ENCODE peak calls at places on chromosomes 3 and 15, in seven cellular contexts. D is gastrocnemius medialis, B is tibial nerve, O is A549, S is sigmoid colon, K is Peyer's patch, U is upper lobe of left lung. G is an unnamed sample.

GRCh38 chr3:33439421-33440327 is 531 bp downstream of the UBP1 start:
- DNase-seq in O (peak), S (peak), D (peak), U (peak), K (peak), B (peak), G (peak)

GRCh38 chr15:36601497-36601932 is 22.1 kb downstream of the CDIN1 start:
- DNase-seq in K (no peak), D (peak), O (no peak), S (peak), B (no peak), U (no peak), G (peak)

GRCh38 chr15:65326844-65327243 is 22.4 kb downstream of the RNU5B-1 start:
- DNase-seq in O (no peak), D (no peak), B (no peak), S (no peak), K (no peak), U (no peak), G (no peak)

GRCh38 chr3:114892117-114892870 is 254.8 kb downstream of the ZBTB20 start:
- DNase-seq in S (no peak), D (peak), O (no peak), K (no peak), U (no peak), B (no peak), G (no peak)

GRCh38 chr3:107124885-107125284 is 252.4 kb upstream of the CCDC54 start:
- DNase-seq in O (no peak), S (no peak), D (no peak), U (no peak), K (no peak), B (no peak), G (peak)

GRCh38 chr3:196757876-196758739 is 18.5 kb downstream of the PAK2 start:
- DNase-seq in D (peak), U (no peak), B (no peak), S (no peak), K (no peak), O (peak), G (no peak)

GRCh38 chr3:194540268-194540937 is 53.6 kb upstream of the ATP13A3 start:
- DNase-seq in O (no peak), B (no peak), D (peak), S (no peak), U (peak), K (peak), G (no peak)

GRCh38 chr3:182212479-182213076 is 500.9 kb downstream of the SOX2 start:
- DNase-seq in O (peak), D (peak), B (no peak), U (peak), K (peak), S (no peak), G (peak)

GRCh38 chr15:98904466-98905048 is 103.0 kb downstream of the PGPEP1L start:
- DNase-seq in U (no peak), O (peak), D (no peak), B (no peak), S (peak), K (no peak), G (no peak)

GRCh38 chr15:39919740-39920509 is at the start of gene GPR176:
- DNase-seq in K (peak), S (peak), B (no peak), D (peak), U (peak), O (peak), G (peak)

GRCh38 chr3:128379768-128380167 is 86.9 kb downstream of the DNAJB8 start:
- DNase-seq in D (no peak), B (no peak), K (no peak), S (no peak), O (no peak), U (no peak), G (no peak)

GRCh38 chr15:40894689-40895308 is 549 bp downstream of the VPS18 start:
- DNase-seq in D (no peak), O (peak), S (peak), U (peak), B (no peak), K (peak), G (peak)

GRCh38 chr3:134776518-134776917 is 18.5 kb upstream of the EPHB1 start:
- DNase-seq in U (no peak), S (no peak), B (no peak), O (no peak), D (no peak), K (no peak), G (no peak)

DNA sequence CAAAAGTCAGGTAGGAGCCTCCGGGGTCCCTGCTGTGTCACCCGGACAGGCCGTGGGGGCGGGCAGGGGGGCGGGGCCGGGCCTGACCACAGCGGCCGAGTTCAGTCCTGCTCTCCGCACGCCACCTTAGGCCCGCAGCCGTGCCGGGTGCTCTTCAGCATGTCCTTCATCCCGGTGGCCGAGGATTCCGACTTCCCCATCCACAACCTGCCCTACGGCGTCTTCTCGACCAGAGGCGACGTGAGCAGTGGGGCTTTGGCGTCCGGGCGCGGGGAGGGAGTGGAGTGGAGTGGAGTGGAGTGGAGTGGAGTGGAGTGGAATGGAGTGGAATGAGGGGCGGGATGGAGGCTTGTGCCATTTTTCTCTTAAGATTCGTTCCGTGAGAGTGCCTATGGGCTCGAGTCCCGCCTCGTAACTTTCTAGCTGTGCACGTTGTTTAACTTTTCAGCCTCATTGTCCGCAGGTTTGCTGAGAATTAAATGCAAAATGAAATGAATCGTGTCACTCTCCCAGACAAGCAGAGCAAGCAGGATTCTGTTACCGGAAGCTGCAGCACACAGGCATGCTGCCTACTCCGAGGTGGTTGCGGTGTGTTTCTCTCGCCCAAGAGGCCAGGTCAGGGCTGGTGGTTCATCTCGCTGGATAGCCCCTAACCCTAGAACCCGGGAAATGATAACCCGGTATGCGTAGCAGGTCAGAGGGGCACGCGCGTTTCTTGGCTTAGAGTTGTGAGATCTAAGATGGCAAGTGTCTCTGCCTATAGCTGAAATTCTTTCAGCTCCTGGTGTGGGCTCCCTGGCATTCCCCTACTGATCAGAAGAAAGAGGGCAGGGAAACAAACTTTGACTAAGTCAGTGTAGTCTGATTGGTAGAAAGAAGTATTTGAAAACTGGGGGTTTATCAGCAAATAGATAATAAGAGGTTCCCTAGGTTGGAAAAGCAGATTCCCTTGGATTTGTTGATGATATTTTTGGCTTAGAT is at the start of gene FAH:
- DNase-seq in U (peak), O (no peak), S (no peak), K (no peak), D (no peak), B (no peak), G (no peak)
- TF ChIP-seq POLR2A in U (no peak), O (peak), S (no peak), K (no peak), D (no peak), B (no peak), G (no peak)

GRCh38 chr15:58258501-58259274 is 120.5 kb downstream of the AQP9 start:
- DNase-seq in U (no peak), S (no peak), B (no peak), D (peak), K (no peak), O (no peak), G (no peak)

GRCh38 chr15:58264068-58264971 is 126.1 kb downstream of the AQP9 start:
- DNase-seq in K (no peak), B (no peak), D (no peak), O (no peak), U (no peak), S (no peak), G (no peak)

GRCh38 chr15:58260911-58261267 is 122.7 kb downstream of the AQP9 start:
- DNase-seq in S (no peak), O (no peak), K (no peak), U (no peak), D (peak), B (no peak), G (peak)

GRCh38 chr15:58260186-58260910 is 122.2 kb downstream of the AQP9 start:
- DNase-seq in K (no peak), O (no peak), S (no peak), D (peak), U (no peak), B (no peak), G (no peak)

DNA sequence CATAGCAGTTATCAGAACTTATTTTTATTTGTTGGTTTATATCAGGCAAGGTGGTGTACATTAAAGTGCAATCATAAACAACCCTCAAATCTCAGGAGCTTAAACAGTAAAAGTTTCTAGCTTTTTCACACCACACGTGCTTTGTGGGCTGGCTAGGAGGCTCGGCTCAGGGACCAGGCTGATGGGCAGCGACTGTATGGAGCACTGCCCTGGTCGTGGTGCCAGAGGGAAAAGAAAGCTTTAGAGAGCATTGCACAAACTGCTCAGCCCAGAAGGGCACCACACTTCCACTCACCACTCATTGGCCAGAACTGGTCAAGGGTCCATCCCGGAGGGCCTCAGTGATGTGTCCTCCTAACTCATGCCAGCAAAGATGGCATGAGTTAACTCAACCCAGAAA is 123.2 kb downstream of the AQP9 start:
- DNase-seq in U (no peak), O (no peak), K (no peak), B (no peak), S (no peak), D (no peak), G (no peak)
- H3K27ac ChIP-seq in U (no peak), O (no peak), K (no peak), B (no peak), S (no peak), D (peak), G (peak)

DNA sequence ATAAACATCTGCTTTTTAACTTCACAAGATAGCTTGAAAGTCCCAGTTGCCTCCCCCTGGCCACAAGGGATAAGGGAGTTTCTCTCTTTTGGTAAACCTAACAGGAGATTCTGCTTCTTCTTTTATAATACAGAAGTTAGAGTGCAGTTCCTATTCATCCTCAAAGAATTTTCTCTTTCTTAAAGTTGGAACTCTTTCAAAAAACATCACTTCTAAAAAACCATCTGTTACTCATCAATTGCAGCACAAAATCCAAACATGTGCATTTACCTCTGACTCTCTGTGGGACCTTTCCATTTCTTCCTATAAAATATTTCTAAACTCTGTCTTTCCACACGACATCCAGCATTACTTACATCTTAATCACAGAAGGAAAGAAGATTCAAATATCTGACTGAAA is 5.1 kb downstream of the DPH6 start:
- DNase-seq in K (no peak), O (no peak), S (no peak), B (no peak), D (no peak), U (no peak), G (no peak)
- TF ChIP-seq POLR2A in K (no peak), O (no peak), S (no peak), B (no peak), D (no peak), U (no peak), G (no peak)

DNA sequence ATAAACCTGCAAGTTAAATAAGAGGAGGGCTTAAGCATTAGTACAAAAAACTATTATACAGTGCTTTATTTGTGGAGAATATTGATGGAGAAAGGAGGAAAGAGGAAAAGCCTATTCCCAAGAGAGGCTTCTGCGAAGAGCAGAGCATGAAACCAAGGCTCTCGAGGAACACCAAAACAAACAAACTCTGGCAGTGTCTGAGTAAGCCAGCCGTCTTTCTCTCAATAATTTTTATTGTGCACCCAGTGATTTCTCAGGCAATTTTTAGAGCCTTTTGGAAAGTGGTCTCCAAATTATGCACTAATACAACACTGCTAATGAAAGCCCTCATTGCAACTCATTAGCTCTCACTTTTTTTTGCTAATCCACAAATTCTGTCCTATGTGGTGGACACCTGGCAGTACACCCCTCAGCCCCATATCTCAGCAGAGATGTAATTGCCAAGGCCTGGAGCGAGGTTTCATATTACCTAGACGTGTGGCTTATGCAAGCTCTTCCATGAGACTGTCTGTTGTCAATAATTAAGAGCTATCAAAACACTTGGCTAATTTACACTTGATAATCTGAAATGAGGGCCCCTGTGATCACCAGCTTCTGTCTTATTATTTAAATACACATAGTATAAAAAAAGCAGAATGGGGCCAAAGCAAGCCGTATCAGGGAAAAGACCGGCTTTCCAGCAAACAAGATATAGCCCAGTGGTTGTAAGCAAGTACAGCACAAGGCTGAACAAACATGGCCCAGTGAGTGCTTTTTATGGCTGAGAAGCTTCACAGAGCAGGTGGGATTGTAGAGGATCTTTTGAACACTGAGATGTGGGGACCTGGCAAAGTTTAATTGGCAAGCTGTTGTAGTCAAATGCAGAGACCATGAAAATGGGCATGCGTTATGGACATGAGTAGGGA is 216.9 kb downstream of the ROBO2 start:
- DNase-seq in D (no peak), S (no peak), B (no peak), K (no peak), U (no peak), O (no peak), G (no peak)
- H3K27ac ChIP-seq in D (no peak), S (no peak), B (no peak), K (no peak), U (no peak), O (no peak), G (no peak)

GRCh38 chr3:12954891-12955650 is 113.7 kb upstream of the RPL32 start:
- DNase-seq in O (no peak), K (peak), U (peak), D (peak), S (peak), B (peak), G (peak)

GRCh38 chr3:12954180-12954579 is 112.8 kb upstream of the RPL32 start:
- DNase-seq in K (no peak), O (no peak), D (no peak), S (no peak), U (no peak), B (no peak), G (no peak)

GRCh38 chr3:12952322-12953200 is 111.2 kb upstream of the RPL32 start:
- DNase-seq in S (no peak), D (no peak), U (no peak), B (no peak), K (no peak), O (no peak), G (no peak)

GRCh38 chr3:12955651-12956315 is 114.4 kb upstream of the RPL32 start:
- DNase-seq in K (no peak), D (no peak), O (no peak), B (no peak), U (no peak), S (peak), G (no peak)

DNA sequence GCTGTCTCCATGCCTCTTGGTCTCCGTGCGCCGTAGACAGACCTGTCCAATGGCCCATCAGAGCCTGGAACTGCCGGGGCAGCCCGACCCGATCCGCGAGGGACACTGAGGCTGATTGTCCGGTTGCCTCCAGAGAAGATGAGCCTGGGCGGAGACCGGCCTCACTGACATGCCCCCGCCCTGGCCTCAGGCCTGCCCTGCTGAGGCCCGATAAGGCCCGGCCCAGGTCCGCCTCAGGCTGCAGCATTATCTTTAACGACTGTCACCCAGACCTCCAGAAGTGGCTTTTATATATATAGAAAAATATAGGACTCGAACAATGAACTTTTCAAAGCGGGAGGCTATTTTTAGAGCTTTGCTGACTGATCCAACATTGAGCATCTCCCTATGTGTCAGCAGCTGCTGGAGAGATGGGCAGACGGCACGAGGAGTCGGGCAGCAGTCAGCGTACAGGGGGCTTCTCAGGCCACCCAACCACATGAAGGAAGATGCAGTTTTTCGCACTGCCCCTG is 111.9 kb upstream of the RPL32 start:
- DNase-seq in O (no peak), D (no peak), B (no peak), S (no peak), K (no peak), U (no peak), G (no peak)
- TF ChIP-seq POLR2A in O (no peak), D (no peak), B (no peak), S (no peak), K (no peak), U (no peak), G (no peak)

DNA sequence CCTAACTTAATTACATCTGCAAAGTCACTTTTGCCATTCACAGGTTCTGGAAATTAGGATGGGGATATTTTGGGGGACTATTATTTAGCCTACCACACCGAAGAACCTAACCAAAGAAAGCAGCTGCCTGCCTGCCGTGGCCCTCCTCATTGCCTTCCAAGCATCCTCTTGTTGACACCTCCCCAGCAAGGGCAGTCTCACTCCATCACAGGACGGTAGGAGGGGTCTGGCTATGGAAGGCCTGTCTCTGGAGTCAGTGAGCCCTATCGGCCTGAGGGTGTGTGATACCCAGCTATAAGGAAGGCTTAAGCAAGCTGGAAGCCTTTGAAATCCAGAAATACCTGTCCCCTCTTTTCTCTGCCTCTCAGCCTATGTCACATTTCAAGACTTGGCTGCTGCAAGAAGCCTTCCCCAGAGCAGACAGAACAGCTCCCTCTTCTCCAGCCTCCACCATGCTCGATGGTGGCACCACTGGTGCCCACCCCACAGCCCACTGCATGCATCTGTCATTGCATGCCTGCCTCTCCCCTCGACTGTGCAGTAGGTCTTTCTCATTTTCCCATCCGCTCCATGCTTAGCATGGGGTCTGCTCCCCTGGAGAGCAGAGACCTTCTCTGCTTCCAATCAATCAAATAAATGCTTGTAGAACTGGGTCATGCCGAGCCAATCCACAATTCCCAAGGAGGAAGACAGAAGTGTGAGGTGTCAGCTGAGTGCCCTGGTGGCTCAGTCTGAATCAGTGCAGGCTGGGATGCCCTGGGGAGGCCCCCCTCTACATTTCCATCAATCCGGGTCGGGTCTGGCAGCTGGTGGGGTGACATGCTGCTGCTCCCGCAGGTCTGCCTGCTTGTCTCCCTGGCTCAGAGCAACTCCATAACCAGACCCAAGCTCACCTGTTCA is 23.9 kb upstream of the LOXL1 start:
- DNase-seq in K (no peak), S (no peak), O (no peak), B (no peak), U (no peak), D (no peak), G (no peak)
- H3K27ac ChIP-seq in K (no peak), S (no peak), O (no peak), B (no peak), U (no peak), D (no peak), G (no peak)

GRCh38 chr3:153160451-153161137 is 1.4 kb upstream of the RAP2B start:
- DNase-seq in O (peak), K (peak), D (peak), B (peak), S (peak), U (peak), G (peak)
- TF ChIP-seq POLR2A in O (peak), K (peak), D (no peak), B (no peak), S (no peak), U (no peak), G (no peak)

GRCh38 chr15:100612539-100612938 is 10.2 kb downstream of the ASB7 start:
- DNase-seq in S (no peak), K (no peak), B (no peak), O (no peak), U (no peak), D (no peak), G (no peak)
- H3K27ac ChIP-seq in S (no peak), K (no peak), B (no peak), O (no peak), U (no peak), D (no peak), G (no peak)

GRCh38 chr15:100341662-100342560 is at the start of gene ADAMTS17:
- DNase-seq in B (peak), K (peak), O (peak), S (peak), U (peak), D (peak), G (peak)
- TF ChIP-seq POLR2A in B (peak), K (peak), O (no peak), S (peak), U (no peak), D (peak), G (peak)